ENCODE peak calls at places on chromosomes 11 and 22, in five cellular contexts. K is EL, Y is heart left ventricle, C is NCI-H510A, Z is right lobe of liver. A is an unnamed sample.

GRCh38 chr22:45310331-45311032 is 748 bp downstream of the FAM118A start:
- DNase-seq in K (no peak), Z (no peak), Y (peak; percentile 55), C (no peak), A (no peak)

GRCh38 chr11:32884023-32884422 is 8.6 kb upstream of the QSER1 start:
- DNase-seq in C (no peak), Y (no peak), Z (peak; percentile 60), K (no peak), A (no peak)

GRCh38 chr22:19982991-19983578 is 33.5 kb downstream of the ARVCF start:
- DNase-seq in C (no peak), Y (peak; percentile 68), K (no peak), Z (no peak), A (no peak)

GRCh38 chr11:27722117-27722844 is 22.0 kb upstream of the BDNF start:
- DNase-seq in Y (no peak), K (peak; percentile 72), C (no peak), Z (no peak), A (peak; percentile 30)

GRCh38 chr22:47901911-47902310 is 1139.5 kb downstream of the TBC1D22A start:
- DNase-seq in Z (no peak), K (no peak), C (no peak), Y (no peak), A (no peak)

GRCh38 chr22:30866811-30867271 is 101.7 kb downstream of the MORC2 start:
- DNase-seq in Y (no peak), C (no peak), K (peak; percentile 11), Z (no peak), A (peak; percentile 38)

GRCh38 chr11:1517117-1518005 is 30.8 kb upstream of the MOB2 start:
- DNase-seq in K (no peak), Y (no peak), C (no peak), Z (no peak), A (no peak)

GRCh38 chr11:416757-417621 is 2.2 kb upstream of the SIGIRR start:
- DNase-seq in Y (peak; percentile 62), Z (no peak), C (peak; percentile 57), K (peak; percentile 49), A (no peak)

GRCh38 chr22:47552024-47552423 is 789.6 kb downstream of the TBC1D22A start:
- DNase-seq in Y (no peak), K (no peak), Z (no peak), C (no peak), A (no peak)

GRCh38 chr11:116773203-116774112 is 671 bp upstream of the BUD13 start:
- DNase-seq in Y (no peak), Z (no peak), C (no peak), K (peak; percentile 60), A (no peak)

GRCh38 chr22:17380711-17381087 is 11.4 kb downstream of the CECR2 start:
- DNase-seq in Y (no peak), Z (no peak), K (no peak), C (no peak), A (no peak)

GRCh38 chr11:93921695-93922468 is 71.5 kb upstream of the VSTM5 start:
- DNase-seq in Y (no peak), C (no peak), K (peak; percentile 73), Z (peak; percentile 46), A (peak; percentile 8)

GRCh38 chr22:19805821-19806212 is 45.2 kb downstream of the TBX1 start:
- DNase-seq in K (peak; percentile 54), C (no peak), Y (no peak), Z (peak; percentile 27), A (no peak)

GRCh38 chr22:27880778-27881394 is 38.2 kb downstream of the PITPNB start:
- DNase-seq in Z (no peak), K (peak; percentile 73), Y (no peak), C (no peak), A (peak; percentile 54)

GRCh38 chr11:130449996-130450419 is 1.6 kb downstream of the ADAMTS15 start:
- DNase-seq in Y (peak; percentile 93), K (peak; percentile 74), C (no peak), Z (no peak), A (no peak)

GRCh38 chr11:19939415-19939929 is 220.8 kb downstream of the DBX1 start:
- DNase-seq in Z (no peak), K (no peak), Y (no peak), C (no peak), A (no peak)

GRCh38 chr11:71581826-71582225 is 849 bp downstream of the KRTAP5-11 start:
- DNase-seq in Y (no peak), Z (no peak), K (no peak), C (no peak), A (no peak)

GRCh38 chr11:72735495-72736027 is 16.6 kb downstream of the ARAP1 start:
- DNase-seq in K (peak; percentile 54), Y (peak; percentile 79), Z (no peak), C (no peak), A (no peak)

GRCh38 chr22:28072066-28072465 is 153.0 kb upstream of the PITPNB start:
- DNase-seq in K (peak; percentile 12), Y (no peak), Z (no peak), C (no peak), A (no peak)

GRCh38 chr11:134367781-134368180 is 36.0 kb downstream of the GLB1L2 start:
- DNase-seq in Y (peak; percentile 9), Z (no peak), C (peak; percentile 21), K (no peak), A (no peak)

GRCh38 chr22:36325163-36326031 is 62.4 kb downstream of the MYH9 start:
- DNase-seq in K (peak; percentile 57), Y (peak; percentile 71), Z (no peak), C (no peak), A (no peak)

GRCh38 chr11:107898270-107898669 is 30.0 kb upstream of the RAB39A start:
- DNase-seq in Y (no peak), C (no peak), K (peak; percentile 30), Z (no peak), A (no peak)

GRCh38 chr11:61111786-61112517 is 9.7 kb downstream of the CD5 start:
- DNase-seq in C (no peak), Z (no peak), K (peak; percentile 11), Y (no peak), A (no peak)

GRCh38 chr11:96188625-96189006 is 154.4 kb downstream of the MAML2 start:
- DNase-seq in C (no peak), Z (no peak), Y (no peak), K (peak; percentile 77), A (no peak)

GRCh38 chr22:19615001-19615461 is 90.8 kb upstream of the CLDN5 start:
- DNase-seq in Y (no peak), Z (no peak), K (no peak), C (no peak), A (no peak)

GRCh38 chr11:2089536-2090165 is 49.5 kb downstream of the IGF2 start:
- DNase-seq in C (no peak), K (peak; percentile 32), Z (no peak), Y (peak; percentile 11), A (peak; percentile 19)

GRCh38 chr11:74322667-74323066 is 11.2 kb upstream of the P4HA3 start:
- DNase-seq in Z (no peak), K (no peak), C (no peak), Y (peak; percentile 93), A (no peak)

GRCh38 chr11:88421530-88421929 is 84.0 kb upstream of the CTSC start:
- DNase-seq in Y (no peak), C (no peak), Z (no peak), K (no peak), A (no peak)

GRCh38 chr11:47234669-47235075 is 13.9 kb downstream of the ACP2 start:
- DNase-seq in C (no peak), Z (peak; percentile 92), Y (peak; percentile 36), K (no peak), A (no peak)